ENCODE peak calls at places on chromosome 21, in five cellular contexts. T is OCI-LY7, L is colonic mucosa, A is neural progenitor cell, G is H9. F is an unnamed sample.

GRCh38 chr21:45091540-45092322 is 17.4 kb downstream of the ADARB1 start:
- DNase-seq in T (no peak), G (no peak), A (no peak), L (no peak), F (no peak)

GRCh38 chr21:24852610-24853195 is 754.6 kb downstream of the MRPL39 start:
- DNase-seq in G (no peak), T (no peak), L (no peak), A (no peak), F (no peak)

GRCh38 chr21:45994086-45994661 is 12.6 kb downstream of the COL6A1 start:
- DNase-seq in A (no peak), T (no peak), L (peak; percentile 14), G (no peak), F (no peak)

GRCh38 chr21:25638634-25639166 is 358 bp upstream of the JAM2 start:
- DNase-seq in G (no peak), T (peak; percentile 13), L (no peak), A (no peak), F (no peak)

GRCh38 chr21:16071082-16071481 is 341.3 kb downstream of the USP25 start:
- DNase-seq in T (no peak), G (no peak), L (no peak), A (no peak), F (no peak)

GRCh38 chr21:36288651-36289243 is 31.2 kb upstream of the MORC3 start:
- DNase-seq in T (no peak), G (no peak), L (no peak), A (no peak), F (no peak)

GRCh38 chr21:45322231-45322959 is 34.7 kb upstream of the POFUT2 start:
- DNase-seq in A (no peak), T (no peak), G (peak; percentile 23), L (no peak), F (no peak)

GRCh38 chr21:43793243-43793642 is 3.9 kb downstream of the RRP1 start:
- DNase-seq in T (no peak), L (no peak), G (no peak), A (no peak), F (no peak)

GRCh38 chr21:21714396-21714795 is 716.2 kb downstream of the NCAM2 start:
- DNase-seq in A (no peak), T (no peak), G (no peak), L (no peak), F (peak; percentile 20)

GRCh38 chr21:45994738-45995685 is 13.4 kb downstream of the COL6A1 start:
- DNase-seq in T (no peak), A (no peak), G (no peak), L (peak; percentile 14), F (no peak)

GRCh38 chr21:44589586-44590305 is 2.6 kb downstream of the KRTAP10-6 start:
- DNase-seq in L (no peak), T (no peak), G (no peak), A (no peak), F (no peak)

GRCh38 chr21:31732891-31733520 is 1.1 kb upstream of the SCAF4 start:
- DNase-seq in G (peak; percentile 41), A (peak; percentile 23), L (peak; percentile 36), T (peak; percentile 60), F (no peak)

GRCh38 chr21:36792505-36792967 is 93.6 kb downstream of the SIM2 start:
- DNase-seq in A (no peak), G (no peak), L (no peak), T (no peak), F (no peak)

GRCh38 chr21:35427320-35428040 is 378.4 kb upstream of the RUNX1 start:
- DNase-seq in L (no peak), G (no peak), A (no peak), T (no peak), F (no peak)

GRCh38 chr21:45496968-45497845 is 45.0 kb downstream of the SLC19A1 start:
- DNase-seq in L (no peak), A (no peak), T (no peak), G (no peak), F (no peak)

GRCh38 chr21:44934276-44934675 is 5.6 kb upstream of the SLX9 start:
- DNase-seq in G (no peak), A (no peak), T (no peak), L (no peak), F (no peak)

GRCh38 chr21:20004353-20004752 is 993.9 kb upstream of the NCAM2 start:
- DNase-seq in L (no peak), G (no peak), T (no peak), A (no peak), F (no peak)

GRCh38 chr21:44729336-44730027 is 18.1 kb upstream of the TSPEAR start:
- DNase-seq in G (peak; percentile 24), L (no peak), T (no peak), A (no peak), F (no peak)

GRCh38 chr21:31335957-31336738 is 7.9 kb downstream of the TIAM1 start:
- DNase-seq in T (no peak), G (no peak), L (no peak), A (no peak), F (no peak)

GRCh38 chr21:45003331-45004058 is 63.7 kb downstream of the SLX9 start:
- DNase-seq in L (no peak), T (no peak), G (no peak), A (peak; percentile 56), F (no peak)

GRCh38 chr21:45317401-45318145 is 29.9 kb upstream of the POFUT2 start:
- DNase-seq in L (no peak), T (no peak), A (no peak), G (peak; percentile 26), F (peak; percentile 38)

GRCh38 chr21:38159355-38159754 is 97.4 kb upstream of the KCNJ15 start:
- DNase-seq in G (peak; percentile 73), T (peak; percentile 63), L (peak; percentile 61), A (peak; percentile 76), F (peak; percentile 70)
- TF ChIP-seq CTCF in G (peak; percentile 92), T (peak; percentile 93), L (peak; percentile 77), A (peak; percentile 91), F (peak; percentile 83)

GRCh38 chr21:41071410-41071809 is 96.5 kb upstream of the BACE2 start:
- DNase-seq in G (peak; percentile 77), L (no peak), T (peak; percentile 2), A (peak; percentile 59), F (no peak)
- TF ChIP-seq CTCF in G (peak; percentile 74), L (no peak), T (peak; percentile 62), A (peak; percentile 53), F (no peak)

GRCh38 chr21:41801256-41801655 is 34.4 kb upstream of the RIPK4 start:
- DNase-seq in L (no peak), G (no peak), A (no peak), T (no peak), F (no peak)

GRCh38 chr21:41804381-41804780 is 37.5 kb upstream of the RIPK4 start:
- DNase-seq in A (no peak), L (no peak), G (no peak), T (no peak), F (no peak)

GRCh38 chr21:41802185-41802584 is 35.3 kb upstream of the RIPK4 start:
- DNase-seq in T (no peak), G (no peak), A (no peak), L (no peak), F (no peak)

GRCh38 chr21:41803316-41803715 is 36.5 kb upstream of the RIPK4 start:
- DNase-seq in G (no peak), A (no peak), T (no peak), L (no peak), F (no peak)

DNA sequence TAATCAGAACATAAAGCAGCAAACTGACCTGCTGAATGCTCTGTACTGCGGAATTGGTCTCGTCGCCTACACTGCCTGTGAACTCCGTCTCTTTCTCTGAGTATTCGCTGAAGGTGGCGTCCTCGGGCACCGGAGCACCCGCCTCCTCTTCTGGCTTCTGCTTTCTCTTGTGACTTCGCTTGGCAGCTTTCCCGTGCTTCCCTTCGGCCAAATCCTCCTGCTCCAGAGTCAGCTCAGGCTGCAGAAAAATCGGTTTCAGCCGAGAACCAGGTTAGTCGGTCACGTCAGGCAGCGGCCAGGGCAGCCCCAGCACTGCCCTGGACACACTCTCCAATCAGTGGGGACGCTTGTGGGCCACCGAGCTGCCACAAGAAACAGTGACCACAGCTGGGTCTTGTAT is 35.8 kb upstream of the RIPK4 start:
- DNase-seq in G (no peak), T (no peak), A (no peak), L (peak; percentile 39), F (peak; percentile 35)
- TF ChIP-seq CTCF in G (no peak), T (no peak), A (no peak), L (no peak), F (no peak)

GRCh38 chr21:28521932-28522826 is 470.5 kb downstream of the LTN1 start:
- DNase-seq in A (peak; percentile 33), G (peak; percentile 30), T (peak; percentile 39), L (no peak), F (peak; percentile 42)
- TF ChIP-seq CTCF in A (peak; percentile 44), G (peak; percentile 63), T (peak; percentile 66), L (no peak), F (peak; percentile 65)

GRCh38 chr21:33480481-33481103 is 818 bp upstream of the TMEM50B start:
- DNase-seq in T (no peak), A (no peak), G (no peak), L (no peak), F (no peak)
- TF ChIP-seq CTCF in T (no peak), A (peak; percentile 2), G (no peak), L (no peak), F (no peak)